ENCODE peak calls at places on chromosomes 5 and 9, in six cellular contexts. M is GM12878, X is HepG2, O is SK-N-SH, H is H1, K is K562. E is an unnamed sample.

GRCh38 chr5:172383231-172383802 is 71.0 kb downstream of the SH3PXD2B start:
- DNase-seq in K (no peak), X (peak; percentile 92), O (no peak), M (no peak), H (no peak), E (no peak)

GRCh38 chr9:4022435-4023067 is 277.3 kb downstream of the GLIS3 start:
- DNase-seq in K (no peak), X (no peak), M (no peak), O (peak; percentile 21), H (no peak), E (no peak)

GRCh38 chr9:9790216-9790872 is 822.5 kb downstream of the PTPRD start:
- DNase-seq in K (peak; percentile 13), H (no peak), M (no peak), O (peak; percentile 43), X (peak; percentile 45), E (peak; percentile 6)

GRCh38 chr5:173913686-173914321 is 25.7 kb downstream of the CPEB4 start:
- DNase-seq in K (no peak), O (peak; percentile 39), M (no peak), H (no peak), X (no peak), E (peak; percentile 70)

GRCh38 chr5:2415678-2416077 is 335.8 kb downstream of the IRX2 start:
- DNase-seq in H (peak; percentile 69), M (no peak), O (peak; percentile 27), X (no peak), K (peak; percentile 42), E (no peak)

GRCh38 chr9:127091526-127091925 is 30.9 kb downstream of the ANGPTL2 start:
- DNase-seq in H (no peak), X (no peak), M (no peak), K (no peak), O (no peak), E (no peak)

GRCh38 chr5:156582193-156582598 is 255.2 kb downstream of the SGCD start:
- DNase-seq in K (no peak), H (no peak), X (no peak), O (no peak), M (no peak), E (no peak)

GRCh38 chr9:72675586-72675985 is 154.2 kb downstream of the TMC1 start:
- DNase-seq in O (no peak), X (no peak), K (no peak), H (no peak), M (no peak), E (no peak)

GRCh38 chr5:138263581-138263980 is 10.8 kb downstream of the GFRA3 start:
- DNase-seq in X (no peak), H (no peak), K (no peak), M (no peak), O (no peak), E (no peak)

GRCh38 chr9:76916231-76916630 is 10.3 kb upstream of the PRUNE2 start:
- DNase-seq in H (no peak), X (no peak), M (no peak), K (no peak), O (no peak), E (no peak)

GRCh38 chr9:113734826-113735225 is 141.3 kb upstream of the ZNF618 start:
- DNase-seq in O (no peak), H (no peak), M (no peak), K (no peak), X (no peak), E (no peak)

GRCh38 chr5:100260968-100261367 is 274.2 kb upstream of the FAM174A start:
- DNase-seq in X (no peak), O (no peak), M (no peak), K (no peak), H (no peak), E (no peak)

GRCh38 chr5:26329562-26330189 is 708.7 kb downstream of the CDH9 start:
- DNase-seq in K (no peak), M (no peak), O (peak; percentile 14), H (no peak), X (no peak), E (no peak)

GRCh38 chr9:109793196-109793595 is 13.2 kb downstream of the PALM2AKAP2 start:
- DNase-seq in O (no peak), H (no peak), M (no peak), X (no peak), K (no peak), E (no peak)

GRCh38 chr5:149846021-149846420 is 98.6 kb downstream of the PDE6A start:
- DNase-seq in X (no peak), H (no peak), O (no peak), K (no peak), M (no peak), E (no peak)

GRCh38 chr5:111734013-111734412 is 23.0 kb downstream of the NREP start:
- DNase-seq in K (no peak), O (no peak), M (no peak), X (no peak), H (no peak), E (no peak)

GRCh38 chr5:776862-777711 is 7.4 kb downstream of the ZDHHC11B start:
- DNase-seq in H (peak; percentile 41), M (no peak), K (peak; percentile 77), X (no peak), O (peak; percentile 20), E (no peak)

GRCh38 chr5:37871023-37871815 is 31.4 kb upstream of the GDNF start:
- DNase-seq in K (no peak), X (no peak), M (no peak), H (no peak), O (no peak), E (no peak)

GRCh38 chr9:116103976-116104820 is 49.4 kb upstream of the PAPPA start:
- DNase-seq in H (no peak), X (no peak), O (no peak), K (no peak), M (no peak), E (no peak)

GRCh38 chr9:120868339-120868675 is 8.7 kb downstream of the PHF19 start:
- DNase-seq in K (no peak), H (no peak), X (no peak), M (no peak), O (no peak), E (no peak)

GRCh38 chr9:109289931-109290330 is 30.9 kb downstream of the EPB41L4B start:
- DNase-seq in H (no peak), X (no peak), M (no peak), O (no peak), K (no peak), E (no peak)

GRCh38 chr5:178626484-178627258 is at the start of gene CLK4:
- DNase-seq in X (peak; percentile 78), M (peak; percentile 71), O (peak; percentile 97), K (peak; percentile 96), H (peak; percentile 97), E (peak; percentile 95)

DNA sequence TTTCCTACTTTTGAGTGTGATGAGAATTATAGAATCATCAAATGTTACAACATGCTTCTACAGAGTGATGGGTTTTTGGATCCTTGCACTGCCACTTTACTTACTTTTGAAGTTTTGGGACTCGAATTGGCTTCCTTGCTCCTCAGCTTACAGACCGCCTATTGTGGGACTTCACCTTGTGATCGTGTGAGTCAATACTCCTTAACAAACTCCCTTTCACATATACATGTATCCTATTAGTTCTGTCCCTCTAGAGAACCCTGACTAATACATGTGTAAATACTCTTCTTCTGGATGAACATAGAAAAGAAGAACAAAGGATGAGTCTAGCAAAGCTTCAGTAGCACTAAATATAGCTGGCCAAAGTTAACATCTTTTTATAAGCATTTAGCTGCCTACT is 98.7 kb upstream of the PDE4D start:
- DNase-seq in X (no peak), M (no peak), O (no peak), H (no peak), K (no peak), E (no peak)
- TF ChIP-seq GABPA in X (no peak), M (no peak), O (no peak), H (no peak), K (no peak), E (no peak)

GRCh38 chr9:79254900-79255651 is 316.7 kb upstream of the TLE4 start:
- DNase-seq in O (no peak), X (no peak), H (no peak), M (no peak), K (no peak), E (peak; percentile 73)
- TF ChIP-seq GABPA in O (no peak), X (no peak), H (no peak), M (no peak), K (no peak), E (no peak)

GRCh38 chr9:6910497-6910896 is 152.7 kb downstream of the KDM4C start:
- DNase-seq in K (no peak), M (no peak), O (no peak), X (no peak), H (no peak), E (no peak)

GRCh38 chr9:6920040-6920439 is 162.3 kb downstream of the KDM4C start:
- DNase-seq in H (no peak), K (no peak), O (no peak), M (no peak), X (no peak), E (no peak)

GRCh38 chr9:6917162-6917561 is 159.4 kb downstream of the KDM4C start:
- DNase-seq in K (no peak), O (no peak), H (no peak), X (no peak), M (peak; percentile 46), E (no peak)

GRCh38 chr9:6911901-6912650 is 154.3 kb downstream of the KDM4C start:
- DNase-seq in K (no peak), H (no peak), O (no peak), X (no peak), M (no peak), E (no peak)

GRCh38 chr9:6915635-6916034 is 157.9 kb downstream of the KDM4C start:
- DNase-seq in O (no peak), H (no peak), K (no peak), M (no peak), X (no peak), E (no peak)
- TF ChIP-seq GABPA in O (no peak), H (no peak), K (no peak), M (no peak), X (no peak), E (no peak)

GRCh38 chr5:66710557-66710956 is 114.4 kb downstream of the MAST4 start:
- DNase-seq in O (no peak), X (no peak), M (no peak), H (no peak), K (no peak), E (no peak)
- TF ChIP-seq GABPA in O (no peak), X (no peak), M (no peak), H (no peak), K (no peak), E (no peak)

GRCh38 chr9:93569775-93570174 is 6.6 kb upstream of the PHF2 start:
- DNase-seq in M (no peak), X (no peak), K (no peak), H (no peak), O (no peak), E (peak; percentile 52)
- TF ChIP-seq GABPA in M (no peak), X (no peak), K (no peak), H (no peak), O (no peak), E (no peak)

DNA sequence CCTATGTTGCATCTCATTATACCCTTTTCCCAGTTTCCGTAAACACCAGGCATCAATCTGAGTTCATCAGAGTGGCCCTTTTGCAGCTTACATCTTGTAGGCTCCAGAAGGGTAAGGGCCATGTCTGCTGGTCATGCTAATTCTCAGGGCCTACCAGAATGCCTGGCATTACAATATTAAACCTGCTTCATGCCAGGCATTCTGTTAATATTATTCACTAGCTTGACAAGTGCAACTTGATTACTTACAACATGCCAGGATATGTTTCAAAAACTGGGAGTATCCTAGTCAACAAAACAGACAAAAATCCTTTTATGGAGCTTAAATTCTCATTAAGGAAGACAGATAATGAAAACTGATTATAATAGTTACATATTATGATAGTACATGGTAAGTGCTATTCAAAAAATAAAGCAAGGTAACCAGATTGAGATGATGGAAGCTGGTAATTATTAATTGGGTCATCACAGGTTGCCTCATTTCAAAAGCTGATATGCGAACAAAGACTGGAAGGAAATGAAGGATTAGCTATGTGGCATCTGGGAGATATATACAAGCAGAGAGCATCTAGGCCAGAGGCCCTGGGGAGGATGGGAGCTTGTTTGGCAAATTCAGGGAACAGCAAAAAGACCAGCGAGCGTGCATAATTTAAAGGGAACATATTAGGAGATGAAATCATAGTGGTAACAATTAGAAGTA is 406.3 kb downstream of the DMRT2 start:
- DNase-seq in X (no peak), O (no peak), M (no peak), K (no peak), H (no peak), E (no peak)
- TF ChIP-seq GABPA in X (no peak), O (no peak), M (no peak), K (no peak), H (no peak), E (no peak)